ENCODE peak calls at places on chromosome 13, in five cellular contexts. P, Q, K, S and O are unnamed samples.
A peak's percentile ranks its signal among the peaks of the same experiment; 100 is the strongest.

GRCh38 chr13:37293295-37293694 is 187.8 kb upstream of the CSNK1A1L start:
- DNase-seq in P (no peak), Q (no peak), K (no peak), S (no peak), O (no peak)

GRCh38 chr13:108795841-108796240 is 166.4 kb downstream of the MYO16 start:
- DNase-seq in P (no peak), Q (no peak), K (no peak), S (no peak), O (no peak)

GRCh38 chr13:114047358-114047881 is 73.5 kb upstream of the C13orf46 start:
- DNase-seq in P (no peak), Q (no peak), K (no peak), S (no peak), O (no peak)

GRCh38 chr13:41004875-41005693 is 14.0 kb downstream of the ELF1 start:
- DNase-seq in P (no peak), Q (no peak), K (no peak), S (no peak), O (no peak)

GRCh38 chr13:113842336-113843062 is 21.4 kb downstream of the GAS6 start:
- DNase-seq in P (no peak), Q (no peak), K (no peak), S (no peak), O (no peak)

GRCh38 chr13:83117046-83117445 is 765.2 kb downstream of the SLITRK1 start:
- DNase-seq in P (no peak), Q (no peak), K (no peak), S (no peak), O (no peak)

GRCh38 chr13:108807841-108808240 is 178.4 kb downstream of the MYO16 start:
- DNase-seq in P (peak; percentile 6), Q (no peak), K (no peak), S (no peak), O (no peak)

GRCh38 chr13:41693434-41693833 is 236.1 kb downstream of the RGCC start:
- DNase-seq in P (no peak), Q (no peak), K (no peak), S (no peak), O (no peak)

GRCh38 chr13:54301085-54301484 is 1272.5 kb downstream of the OLFM4 start:
- DNase-seq in P (no peak), Q (peak; percentile 39), K (no peak), S (no peak), O (no peak)

GRCh38 chr13:107743983-107744382 is 471.4 kb downstream of the LIG4 start:
- DNase-seq in P (peak; percentile 70), Q (no peak), K (no peak), S (no peak), O (no peak)

GRCh38 chr13:113207890-113208423 is 512 bp downstream of the PCID2 start:
- DNase-seq in P (peak; percentile 54), Q (peak; percentile 70), K (no peak), S (peak; percentile 56), O (peak; percentile 26)

GRCh38 chr13:93227280-93227905 is 786 bp downstream of the GPC6 start:
- DNase-seq in P (peak; percentile 67), Q (peak; percentile 66), K (no peak), S (peak; percentile 68), O (peak; percentile 28)

GRCh38 chr13:50382951-50383350 is 367.7 kb downstream of the KCNRG start:
- DNase-seq in P (no peak), Q (no peak), K (no peak), S (no peak), O (no peak)

GRCh38 chr13:107211073-107211472 is 643.1 kb upstream of the ARGLU1 start:
- DNase-seq in P (peak; percentile 92), Q (peak; percentile 92), K (peak; percentile 65), S (peak; percentile 85), O (peak; percentile 78)

GRCh38 chr13:111335263-111335662 is 14.8 kb downstream of the TEX29 start:
- DNase-seq in P (no peak), Q (no peak), K (peak; percentile 4), S (no peak), O (no peak)

GRCh38 chr13:44300895-44301638 is 72.6 kb upstream of the SERP2 start:
- DNase-seq in P (peak; percentile 76), Q (no peak), K (peak; percentile 74), S (no peak), O (no peak)

GRCh38 chr13:112132142-112132541 is 65.2 kb downstream of the SOX1 start:
- DNase-seq in P (no peak), Q (no peak), K (no peak), S (no peak), O (no peak)

GRCh38 chr13:40484981-40485380 is 181.5 kb downstream of the FOXO1 start:
- DNase-seq in P (no peak), Q (no peak), K (no peak), S (no peak), O (no peak)

GRCh38 chr13:112648101-112648500 is 41.7 kb upstream of the ATP11A start:
- DNase-seq in P (no peak), Q (no peak), K (no peak), S (no peak), O (no peak)

GRCh38 chr13:75636339-75637095 is 387 bp downstream of the LMO7 start:
- DNase-seq in P (peak; percentile 39), Q (peak; percentile 70), K (peak; percentile 9), S (peak; percentile 22), O (peak; percentile 18)

DNA sequence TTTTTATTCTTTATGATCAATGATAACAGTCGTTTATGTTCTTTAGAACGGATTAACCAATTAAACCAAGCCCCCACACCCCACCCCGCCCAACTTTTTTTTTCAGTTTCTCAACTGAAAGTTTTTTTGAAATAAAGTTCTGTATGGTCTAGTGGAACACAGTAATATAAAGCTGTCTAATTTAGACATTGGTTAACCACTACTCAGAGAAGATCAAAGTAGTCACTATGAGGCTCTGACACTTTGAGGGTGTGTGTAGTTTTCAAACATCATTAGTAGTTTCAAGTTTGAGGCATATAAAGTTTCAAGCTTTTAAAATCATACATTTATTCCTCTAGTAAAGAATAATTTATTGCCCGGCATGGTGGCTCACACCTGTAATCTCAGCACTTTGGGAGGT is 413.2 kb downstream of the EFNB2 start:
- DNase-seq in P (no peak), Q (no peak), K (no peak), S (no peak), O (no peak)
- H3K4me1 ChIP-seq in P (peaks cover 3% of the 10 kb centered on the region), Q (peaks cover 13% of the 10 kb centered on the region), K (no peaks in the 10 kb centered on the region), S (no peaks in the 10 kb centered on the region), O (no peaks in the 10 kb centered on the region)

GRCh38 chr13:33205224-33205623 is 80.3 kb downstream of the STARD13 start:
- DNase-seq in P (no peak), Q (no peak), K (no peak), S (no peak), O (no peak)
- H3K4me1 ChIP-seq in P (peaks cover 25% of the 10 kb centered on the region), Q (peaks cover 24% of the 10 kb centered on the region), K (peaks cover 27% of the 10 kb centered on the region), S (peaks cover 30% of the 10 kb centered on the region), O (peaks cover 36% of the 10 kb centered on the region)

DNA sequence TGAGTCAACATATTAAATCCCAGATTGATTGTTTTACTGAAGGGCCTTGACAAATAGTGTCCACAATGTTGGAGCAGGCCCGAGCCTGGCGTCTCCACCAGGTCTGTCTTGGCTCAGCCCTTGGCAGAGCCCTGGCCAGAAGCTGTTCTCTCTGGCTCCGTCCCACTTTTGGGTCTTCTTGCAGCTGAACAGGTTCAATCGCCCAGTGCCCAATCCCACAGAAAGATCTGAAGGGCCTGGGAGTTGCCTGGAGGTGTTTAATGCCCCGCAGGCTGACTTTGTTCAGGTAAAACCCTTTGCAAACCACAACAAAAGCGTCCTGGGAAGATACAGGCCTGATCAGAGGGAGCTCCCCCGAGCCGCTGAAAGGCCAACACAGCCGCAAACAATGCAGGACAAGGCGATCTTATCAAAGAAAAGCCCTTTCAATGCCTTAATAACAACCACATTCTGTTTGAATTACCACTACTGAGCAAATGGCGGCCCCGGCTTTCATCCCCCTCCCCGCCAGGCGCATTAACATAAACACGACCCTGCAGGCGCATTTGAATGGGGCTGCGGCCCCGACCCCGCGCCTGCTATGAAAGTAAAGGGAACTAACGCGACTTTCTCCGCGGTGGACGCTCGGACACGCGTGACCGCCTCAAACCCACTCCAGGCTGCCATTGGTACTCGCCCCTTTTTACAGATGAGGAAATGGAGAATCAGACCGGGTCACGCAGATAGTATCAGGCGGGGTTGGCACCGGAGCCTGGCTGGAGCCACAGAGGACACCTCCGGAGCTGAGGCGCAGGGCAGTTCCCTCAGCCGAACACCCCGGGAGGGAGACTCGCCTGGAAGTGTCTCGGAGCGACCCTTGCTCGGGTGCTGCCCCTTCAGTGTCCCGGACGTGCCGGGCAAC is 3.1 kb downstream of the CDX2 start:
- DNase-seq in P (no peak), Q (peak; percentile 93), K (no peak), S (no peak), O (no peak)
- H3K4me1 ChIP-seq in P (no peaks in the 10 kb centered on the region), Q (peaks cover 71% of the 10 kb centered on the region), K (no peaks in the 10 kb centered on the region), S (no peaks in the 10 kb centered on the region), O (peaks cover 49% of the 10 kb centered on the region)

DNA sequence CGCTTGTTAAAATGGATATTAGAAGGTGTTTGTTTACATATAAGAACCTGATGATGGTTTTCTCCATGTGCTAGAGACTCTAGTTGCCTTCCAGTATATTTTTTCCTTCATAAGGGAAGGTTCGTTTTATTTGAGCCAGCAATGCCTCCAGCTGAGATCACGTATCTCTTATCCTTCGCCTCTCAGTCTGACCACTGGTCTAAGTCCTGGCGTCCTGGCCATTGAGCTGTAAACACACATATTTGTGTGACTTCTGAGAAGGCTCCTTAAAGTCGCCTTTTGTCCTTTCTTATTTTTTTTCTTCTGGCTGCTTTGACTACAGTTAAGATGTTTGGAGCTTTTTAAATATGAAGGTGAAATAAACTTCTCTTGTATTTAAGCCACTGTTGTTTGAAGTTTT is 23.7 kb upstream of the GPR183 start:
- DNase-seq in P (no peak), Q (no peak), K (no peak), S (no peak), O (no peak)
- H3K4me1 ChIP-seq in P (peaks cover 2% of the 10 kb centered on the region), Q (no peaks in the 10 kb centered on the region), K (no peaks in the 10 kb centered on the region), S (peaks cover 3% of the 10 kb centered on the region), O (peaks cover 20% of the 10 kb centered on the region)

DNA sequence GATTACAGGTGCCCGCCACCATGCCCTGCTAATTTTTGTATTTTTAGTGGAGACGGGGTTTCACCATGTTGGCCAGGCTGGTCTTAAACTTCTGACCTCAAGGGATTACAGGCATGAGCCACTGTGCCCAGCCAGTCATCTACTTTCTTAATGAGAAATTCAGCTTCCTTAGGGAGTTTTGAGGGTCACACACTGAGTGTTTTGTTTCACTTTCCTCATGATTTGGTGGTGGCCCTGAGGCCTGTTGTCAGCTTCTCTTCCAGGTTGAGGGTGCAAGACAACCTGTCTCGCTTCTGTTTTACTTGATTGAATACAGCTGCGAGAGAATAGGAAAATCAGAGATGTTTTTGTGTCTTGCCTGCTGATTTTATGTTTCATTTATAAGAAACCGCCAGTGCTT is 9.9 kb downstream of the FRY start:
- DNase-seq in P (no peak), Q (no peak), K (no peak), S (no peak), O (no peak)
- H3K4me1 ChIP-seq in P (peaks cover 5% of the 10 kb centered on the region), Q (peaks cover 8% of the 10 kb centered on the region), K (no peaks in the 10 kb centered on the region), S (peaks cover 36% of the 10 kb centered on the region), O (peaks cover 70% of the 10 kb centered on the region)

GRCh38 chr13:35889560-35889959 is 241.6 kb downstream of the DCLK1 start:
- DNase-seq in P (no peak), Q (no peak), K (no peak), S (no peak), O (no peak)
- H3K4me1 ChIP-seq in P (peaks cover 6% of the 10 kb centered on the region), Q (peaks cover 11% of the 10 kb centered on the region), K (no peaks in the 10 kb centered on the region), S (peaks cover 27% of the 10 kb centered on the region), O (no peaks in the 10 kb centered on the region)

GRCh38 chr13:110270507-110270906 is 36.5 kb downstream of the COL4A1 start:
- DNase-seq in P (no peak), Q (no peak), K (no peak), S (no peak), O (no peak)
- H3K4me1 ChIP-seq in P (peaks cover 13% of the 10 kb centered on the region), Q (peaks cover 20% of the 10 kb centered on the region), K (peaks cover 25% of the 10 kb centered on the region), S (no peaks in the 10 kb centered on the region), O (no peaks in the 10 kb centered on the region)